ENCODE peak calls at places on chromosomes 1 and 21, in seven cellular contexts. E, T, Z, L, R, X and F are unnamed samples.

GRCh38 chr1:168654198-168654910 is 74.7 kb downstream of the DPT start:
- DNase-seq in E (no peak), T (no peak), Z (no peak), L (no peak), R (peak), X (no peak), F (no peak)

GRCh38 chr1:75472089-75472970 is 138.6 kb downstream of the SLC44A5 start:
- DNase-seq in E (no peak), T (no peak), Z (no peak), L (no peak), R (no peak), X (no peak), F (no peak)

GRCh38 chr1:208550978-208551377 is 306.8 kb upstream of the PLXNA2 start:
- DNase-seq in E (no peak), T (no peak), Z (no peak), L (no peak), R (no peak), X (no peak), F (no peak)

GRCh38 chr1:59294423-59294822 is 2.5 kb upstream of the FGGY start:
- DNase-seq in E (no peak), T (no peak), Z (no peak), L (no peak), R (no peak), X (no peak), F (no peak)

GRCh38 chr1:53715478-53715877 is 23.5 kb downstream of the GLIS1 start:
- DNase-seq in E (no peak), T (peak), Z (peak), L (peak), R (peak), X (no peak), F (peak)

GRCh38 chr1:186999506-186999905 is 170.8 kb downstream of the PLA2G4A start:
- DNase-seq in E (no peak), T (peak), Z (no peak), L (no peak), R (no peak), X (no peak), F (no peak)

GRCh38 chr1:86419277-86419903 is 4.6 kb upstream of the CLCA2 start:
- DNase-seq in E (peak), T (peak), Z (peak), L (no peak), R (peak), X (no peak), F (no peak)

GRCh38 chr1:152141971-152142584 is 16.9 kb downstream of the RPTN start:
- DNase-seq in E (peak), T (peak), Z (peak), L (peak), R (peak), X (no peak), F (peak)

GRCh38 chr21:38490411-38491020 is 7.8 kb downstream of the ERG start:
- DNase-seq in E (no peak), T (no peak), Z (no peak), L (no peak), R (no peak), X (no peak), F (no peak)

GRCh38 chr21:38712076-38712475 is 93.7 kb upstream of the ETS2 start:
- DNase-seq in E (no peak), T (peak), Z (peak), L (peak), R (peak), X (no peak), F (peak)

GRCh38 chr1:230459463-230459862 is 33.3 kb upstream of the PGBD5 start:
- DNase-seq in E (no peak), T (peak), Z (peak), L (no peak), R (peak), X (peak), F (no peak)

GRCh38 chr1:160078392-160079195 is 2.7 kb upstream of the KCNJ9 start:
- DNase-seq in E (peak), T (peak), Z (peak), L (peak), R (peak), X (no peak), F (peak)

GRCh38 chr21:18760247-18760646 is 356.7 kb upstream of the TMPRSS15 start:
- DNase-seq in E (no peak), T (no peak), Z (no peak), L (no peak), R (no peak), X (no peak), F (no peak)

GRCh38 chr1:31535561-31535960 is 40.8 kb upstream of the TINAGL1 start:
- DNase-seq in E (no peak), T (no peak), Z (no peak), L (no peak), R (peak), X (no peak), F (no peak)

GRCh38 chr1:211738709-211739301 is 63.4 kb upstream of the NEK2 start:
- DNase-seq in E (no peak), T (no peak), Z (no peak), L (no peak), R (peak), X (no peak), F (no peak)

GRCh38 chr1:161227196-161227871 is 1.5 kb downstream of the TOMM40L start:
- DNase-seq in E (peak), T (peak), Z (peak), L (peak), R (peak), X (no peak), F (peak)

GRCh38 chr1:109214695-109215623 is 1.2 kb downstream of the SARS1 start:
- DNase-seq in E (peak), T (peak), Z (peak), L (no peak), R (peak), X (peak), F (no peak)

GRCh38 chr1:173715538-173715844 is 710 bp downstream of the KLHL20 start:
- DNase-seq in E (no peak), T (no peak), Z (no peak), L (no peak), R (no peak), X (no peak), F (no peak)

GRCh38 chr1:9289090-9289534 is 3.6 kb upstream of the SPSB1 start:
- DNase-seq in E (peak), T (peak), Z (peak), L (peak), R (peak), X (no peak), F (peak)

GRCh38 chr1:153344718-153345025 is 4.0 kb downstream of the PGLYRP4 start:
- DNase-seq in E (peak), T (no peak), Z (no peak), L (no peak), R (peak), X (no peak), F (no peak)

GRCh38 chr1:240092301-240093119 is 827 bp downstream of the FMN2 start:
- DNase-seq in E (peak), T (peak), Z (peak), L (peak), R (peak), X (peak), F (peak)
- TF ChIP-seq CTCF in E (no peak), T (no peak), Z (no peak), L (no peak), R (no peak), X (peak), F (no peak)

GRCh38 chr1:57770772-57771171 is 346.9 kb upstream of the DAB1 start:
- DNase-seq in E (no peak), T (peak), Z (no peak), L (no peak), R (peak), X (no peak), F (no peak)
- TF ChIP-seq CTCF in E (no peak), T (peak), Z (peak), L (peak), R (peak), X (peak), F (peak)

DNA sequence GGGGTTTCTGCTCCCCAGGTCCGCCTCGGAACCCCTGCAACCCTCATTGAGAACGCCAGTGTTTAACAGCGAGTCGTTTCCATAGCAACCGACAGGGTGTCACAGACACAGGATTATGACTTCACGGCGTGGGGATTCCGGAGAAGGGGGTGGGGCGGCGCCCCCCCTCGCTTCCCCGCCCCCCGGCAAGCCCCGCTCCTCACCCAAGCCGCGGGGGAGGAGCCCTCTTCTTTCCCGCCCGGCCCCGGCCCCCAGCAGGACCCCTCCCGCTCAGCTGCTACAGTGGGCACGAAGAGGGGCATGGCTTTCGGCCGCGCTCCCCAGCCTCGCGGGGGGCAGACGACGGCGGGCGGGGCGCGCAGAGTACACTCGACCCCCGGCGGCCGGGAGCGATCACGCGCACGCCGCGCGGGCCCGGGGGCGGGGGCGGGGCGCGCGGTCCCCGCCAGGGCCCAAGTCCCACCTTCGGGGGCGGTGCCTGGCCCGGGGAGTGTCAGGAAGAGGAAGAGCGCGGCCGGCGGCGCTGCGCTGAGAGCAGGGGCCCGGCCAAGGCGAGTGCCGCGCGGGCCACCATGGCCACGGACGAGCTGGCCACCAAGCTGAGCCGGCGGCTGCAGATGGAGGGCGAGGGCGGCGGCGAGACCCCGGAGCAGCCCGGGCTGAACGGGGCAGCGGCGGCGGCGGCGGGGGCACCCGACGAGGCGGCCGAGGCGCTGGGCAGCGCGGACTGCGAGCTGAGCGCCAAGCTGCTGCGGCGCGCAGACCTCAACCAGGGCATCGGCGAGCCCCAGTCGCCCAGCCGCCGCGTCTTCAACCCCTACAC is at the start of gene EFHD2:
- DNase-seq in E (peak), T (peak), Z (peak), L (peak), R (peak), X (no peak), F (peak)
- TF ChIP-seq CTCF in E (no peak), T (no peak), Z (no peak), L (no peak), R (no peak), X (no peak), F (no peak)

GRCh38 chr1:220786337-220787068 is at the start of gene MTARC1:
- DNase-seq in E (peak), T (peak), Z (peak), L (peak), R (peak), X (no peak), F (peak)
- TF ChIP-seq CTCF in E (no peak), T (no peak), Z (no peak), L (no peak), R (no peak), X (peak), F (no peak)

GRCh38 chr1:193190096-193190744 is 3.8 kb upstream of the B3GALT2 start:
- DNase-seq in E (peak), T (peak), Z (peak), L (no peak), R (no peak), X (no peak), F (no peak)
- TF ChIP-seq CTCF in E (no peak), T (peak), Z (peak), L (no peak), R (peak), X (peak), F (no peak)

GRCh38 chr21:25639167-25639921 is at the start of gene JAM2:
- DNase-seq in E (peak), T (peak), Z (peak), L (peak), R (no peak), X (no peak), F (peak)
- TF ChIP-seq CTCF in E (peak), T (no peak), Z (no peak), L (no peak), R (no peak), X (peak), F (peak)